ENCODE peak calls at places on chromosome 3, in five cellular contexts. D, T, W, H and O are unnamed samples.
A peak's percentile ranks its signal among the peaks of the same experiment; 100 is the strongest.

GRCh38 chr3:187205683-187206082 is 8.4 kb downstream of the RTP1 start:
- DNase-seq in W (no peak), T (no peak), H (no peak), D (no peak), O (no peak)

GRCh38 chr3:116280130-116280740 is 165.1 kb downstream of the LSAMP start:
- DNase-seq in W (no peak), T (no peak), D (no peak), H (no peak), O (no peak)

GRCh38 chr3:194158942-194159439 is 23.0 kb downstream of the HES1 start:
- DNase-seq in D (no peak), H (no peak), W (no peak), T (no peak), O (peak; percentile 22)

GRCh38 chr3:150238995-150239612 is 169.0 kb upstream of the TSC22D2 start:
- DNase-seq in H (no peak), D (no peak), W (peak; percentile 50), T (no peak), O (no peak)

GRCh38 chr3:74766405-74766804 is 151.9 kb upstream of the CNTN3 start:
- DNase-seq in T (no peak), D (no peak), H (no peak), W (no peak), O (no peak)

GRCh38 chr3:191499307-191500125 is 38.6 kb downstream of the PYDC2 start:
- DNase-seq in H (no peak), D (peak; percentile 16), W (peak; percentile 52), T (no peak), O (no peak)

GRCh38 chr3:148750296-148750695 is 52.6 kb downstream of the AGTR1 start:
- DNase-seq in T (no peak), W (no peak), H (no peak), D (no peak), O (no peak)

GRCh38 chr3:161163297-161163696 is 57.8 kb upstream of the NMD3 start:
- DNase-seq in H (peak; percentile 94), D (peak; percentile 89), T (no peak), W (no peak), O (peak; percentile 90)

GRCh38 chr3:60610441-60611112 is 640.7 kb downstream of the FHIT start:
- DNase-seq in H (peak; percentile 65), T (no peak), D (peak; percentile 36), W (no peak), O (peak; percentile 3)

GRCh38 chr3:193605876-193606275 is 12.9 kb downstream of the OPA1 start:
- DNase-seq in T (peak; percentile 36), H (peak; percentile 77), D (peak; percentile 65), W (peak; percentile 68), O (peak; percentile 37)

GRCh38 chr3:178334239-178334638 is 202.0 kb upstream of the KCNMB2 start:
- DNase-seq in T (no peak), D (no peak), H (no peak), W (no peak), O (no peak)

GRCh38 chr3:112304611-112305010 is 10.6 kb upstream of the SLC9C1 start:
- DNase-seq in D (peak; percentile 13), W (no peak), T (no peak), H (no peak), O (no peak)

GRCh38 chr3:15491143-15491542 is 30.4 kb downstream of the COLQ start:
- DNase-seq in W (no peak), D (no peak), H (no peak), T (no peak), O (no peak)

GRCh38 chr3:121748638-121749275 is 784 bp downstream of the GOLGB1 start:
- DNase-seq in D (peak; percentile 50), T (no peak), H (peak; percentile 65), W (no peak), O (peak; percentile 44)

GRCh38 chr3:159992601-159993000 is 4.0 kb downstream of the IL12A start:
- DNase-seq in D (no peak), H (no peak), W (no peak), T (no peak), O (no peak)

GRCh38 chr3:159238646-159239045 is 436.8 kb downstream of the MFSD1 start:
- DNase-seq in D (no peak), T (no peak), W (no peak), H (no peak), O (no peak)

GRCh38 chr3:64488938-64489337 is 198.9 kb downstream of the ADAMTS9 start:
- DNase-seq in D (no peak), H (no peak), T (no peak), W (no peak), O (no peak)

GRCh38 chr3:64741344-64741743 is 53.5 kb upstream of the ADAMTS9 start:
- DNase-seq in W (no peak), D (peak; percentile 37), T (no peak), H (peak; percentile 44), O (no peak)

GRCh38 chr3:63625161-63625560 is 27.3 kb upstream of the SNTN start:
- DNase-seq in W (no peak), T (no peak), H (no peak), D (peak; percentile 89), O (no peak)

GRCh38 chr3:101119535-101119934 is 126.3 kb upstream of the ABI3BP start:
- DNase-seq in W (no peak), H (peak; percentile 36), D (peak; percentile 92), T (no peak), O (no peak)

GRCh38 chr3:124557433-124558232 is 172.6 kb upstream of the UMPS start:
- DNase-seq in D (peak; percentile 71), T (no peak), H (peak; percentile 41), W (no peak), O (peak; percentile 57)

GRCh38 chr3:25727316-25727715 is 55.9 kb downstream of the NGLY1 start:
- DNase-seq in W (no peak), D (no peak), H (peak; percentile 6), T (no peak), O (no peak)

DNA sequence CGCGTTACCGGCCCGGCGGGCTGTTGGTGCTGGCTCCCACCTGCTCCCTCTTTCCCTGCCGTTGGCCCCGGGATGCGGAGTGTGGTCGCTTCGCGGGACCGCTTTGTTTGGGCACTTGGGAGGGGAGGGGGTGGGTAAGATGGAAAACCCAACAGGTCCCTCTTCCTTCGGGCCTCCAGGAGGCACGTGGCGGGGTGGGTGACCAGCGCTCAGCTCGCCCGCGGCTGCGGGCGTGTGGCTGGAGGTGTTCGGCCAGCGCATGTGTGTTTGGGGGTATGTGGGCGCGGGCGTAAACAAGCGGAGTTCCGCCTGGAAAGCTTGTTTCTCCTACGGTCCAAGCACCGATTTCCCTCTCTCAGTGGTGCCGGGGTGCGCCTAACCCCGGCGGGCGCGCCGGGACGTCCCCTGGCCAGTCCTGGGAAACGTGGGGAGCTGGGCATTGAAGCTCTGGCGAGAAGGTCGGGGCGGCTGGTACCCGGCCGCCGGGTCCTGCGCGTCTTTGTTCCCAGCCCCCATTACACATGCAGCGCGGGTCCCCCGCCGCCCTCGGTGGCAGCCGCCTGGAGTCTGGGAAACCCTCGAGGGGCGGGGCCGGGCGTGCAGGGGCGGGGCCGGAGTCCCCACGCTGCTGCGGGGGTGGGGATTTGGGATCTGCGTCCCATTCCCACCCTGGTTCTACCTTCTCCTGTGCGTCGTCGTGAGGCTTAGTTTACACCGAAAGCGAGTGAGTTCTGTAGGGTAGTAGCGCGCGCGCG is 1.4 kb downstream of the ACVR2B start:
- DNase-seq in T (peak; percentile 82), D (peak; percentile 27), H (peak; percentile 49), W (peak; percentile 92), O (peak; percentile 73)
- H4K91ac ChIP-seq in T (peak overlapping the region; percentile 82), D (no peak overlapping the region), H (peak overlapping the region; percentile 12), W (peak overlapping the region; percentile 97), O (peak overlapping the region; percentile 98)

DNA sequence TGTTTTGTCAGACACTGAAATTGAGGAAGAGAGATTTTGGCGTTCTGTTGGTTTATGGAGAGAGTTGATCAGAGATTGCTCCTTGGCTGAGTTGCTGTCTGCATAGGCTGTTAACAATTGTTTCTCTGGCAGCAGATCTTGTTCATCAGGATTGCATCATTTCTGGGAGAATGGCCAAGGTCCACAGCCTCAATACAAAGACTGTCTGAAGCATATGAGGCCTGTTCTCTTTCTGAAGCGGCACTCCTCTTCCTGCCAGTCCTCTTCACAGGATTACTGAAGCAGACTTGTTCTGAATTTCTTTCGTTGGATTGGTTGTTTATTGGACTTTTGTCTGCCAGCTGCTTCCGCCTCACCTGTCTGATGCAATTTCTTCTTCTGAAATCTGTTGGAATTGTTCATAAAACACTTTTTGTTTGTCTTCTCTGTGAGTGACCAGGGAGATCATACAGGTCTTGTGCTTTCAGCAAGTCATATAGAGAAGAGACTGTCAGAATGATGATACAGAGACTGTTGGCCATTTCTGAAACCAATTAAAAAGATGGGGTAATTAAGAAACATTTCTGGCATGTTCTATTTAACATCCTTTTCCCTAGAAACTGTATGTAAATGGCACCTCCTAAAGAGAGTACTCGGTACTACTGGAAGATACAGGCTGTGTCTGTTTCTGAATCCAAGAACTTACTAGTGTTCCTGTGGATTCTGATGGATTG is 25.5 kb downstream of the SETD5 start:
- DNase-seq in T (peak; percentile 49), W (no peak), D (peak; percentile 98), H (peak; percentile 96), O (peak; percentile 37)
- H3K4me3 ChIP-seq in T (no peak overlapping the region), W (no peak overlapping the region), D (no peak overlapping the region), H (no peak overlapping the region), O (no peak overlapping the region)

GRCh38 chr3:127744216-127744815 is 71.6 kb downstream of the ABTB1 start:
- DNase-seq in W (no peak), T (no peak), H (no peak), D (no peak), O (no peak)

GRCh38 chr3:127743676-127744075 is 70.9 kb downstream of the ABTB1 start:
- DNase-seq in T (no peak), H (no peak), D (no peak), W (no peak), O (no peak)

GRCh38 chr3:127746400-127747057 is 73.8 kb downstream of the ABTB1 start:
- DNase-seq in W (no peak), T (no peak), D (no peak), H (no peak), O (peak; percentile 31)

GRCh38 chr3:127745656-127746399 is 73.1 kb downstream of the ABTB1 start:
- DNase-seq in H (no peak), D (no peak), T (no peak), W (no peak), O (no peak)

DNA sequence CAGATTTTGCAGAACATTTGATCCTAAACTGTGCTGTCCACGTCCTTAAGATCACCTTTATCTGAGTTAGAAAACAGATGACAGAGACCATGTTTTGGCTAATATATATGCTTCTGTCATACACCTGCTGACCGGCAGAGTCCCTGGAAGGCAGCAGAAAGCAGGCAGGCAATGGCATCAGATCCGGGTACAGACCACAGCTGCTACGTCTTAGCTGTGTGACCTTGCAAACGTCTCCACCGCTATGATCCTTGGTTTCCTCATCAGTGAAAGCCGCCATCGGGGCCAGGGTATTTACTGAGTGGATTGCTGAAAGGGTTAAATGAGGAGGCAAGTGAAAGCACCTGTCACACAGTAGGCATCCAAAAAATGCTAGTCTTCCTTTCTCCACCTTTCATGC is 72.1 kb downstream of the ABTB1 start:
- DNase-seq in D (no peak), H (no peak), W (no peak), T (no peak), O (peak; percentile 34)
- H3K9ac ChIP-seq in D (no peak overlapping the region), H (no peak overlapping the region), W (no peak overlapping the region), T (no peak overlapping the region), O (no peak overlapping the region)

DNA sequence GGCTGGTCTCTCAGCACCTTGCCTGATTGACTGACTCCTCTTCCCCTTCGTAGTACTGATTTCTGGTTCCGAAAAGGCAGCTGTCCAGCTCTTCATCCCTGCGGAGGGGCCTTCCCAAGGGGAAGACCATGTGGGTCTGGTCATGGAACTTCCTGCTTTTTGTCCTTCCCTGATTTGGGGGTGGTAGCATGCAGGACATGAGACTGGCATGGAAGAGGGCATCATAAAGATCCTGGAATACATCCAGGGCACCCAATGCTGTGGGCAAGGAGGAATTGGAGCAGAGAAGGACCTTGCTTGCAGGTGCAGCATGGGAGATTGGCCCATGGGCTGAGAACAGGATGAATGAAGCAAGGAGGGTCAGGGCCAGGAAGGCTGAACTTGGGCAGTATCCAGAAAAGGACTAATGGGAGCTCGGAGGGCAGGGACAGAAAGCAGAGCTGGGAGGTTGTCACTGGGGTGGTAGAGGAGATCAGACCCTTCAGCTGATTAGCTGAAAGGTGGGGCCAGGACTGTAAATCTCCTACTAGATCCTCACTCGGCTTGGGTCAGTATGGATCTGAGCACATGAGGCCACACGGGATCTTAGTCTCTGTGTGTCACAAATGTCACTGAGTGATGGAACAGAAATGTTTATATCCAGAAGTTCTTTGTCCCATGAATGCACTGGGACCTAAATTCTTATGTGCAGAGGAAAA is 59.5 kb downstream of the AMOTL2 start:
- DNase-seq in T (no peak), W (peak; percentile 51), D (no peak), H (no peak), O (no peak)
- H4K91ac ChIP-seq in T (no peak overlapping the region), W (peak overlapping the region; percentile 54), D (peak overlapping the region; percentile 99), H (peak overlapping the region; percentile 90), O (peak overlapping the region; percentile 99)